ENCODE peak calls at places on chromosome 22, in nine cellular contexts. One of them, this sample, is unnamed.

GRCh38 chr22:26903030-26903856 is 245.9 kb downstream of the MIAT start:
- DNase-seq in HEK293T: no peak
- DNase-seq in NCI-H524: peak
- DNase-seq in left ventricle myocardium superior: no peak
- DNase-seq in choroid plexus epithelial cell: no peak
- DNase-seq in HS-5: no peak
- DNase-seq in posterior vena cava: no peak
- DNase-seq in stimulated activated CD4-positive, alpha-beta T cell treated with anti-CD3 and anti-CD28 coated beads, Interleukin-15, amount 100 ng/mL, for 24 hours: peak
- DNase-seq in AG04450: no peak
- DNase-seq in this sample: no peak

GRCh38 chr22:49780281-49780991 is 47.2 kb downstream of the BRD1 start:
- DNase-seq in NCI-H524: no peak
- DNase-seq in choroid plexus epithelial cell: no peak
- DNase-seq in AG04450: no peak
- DNase-seq in stimulated activated CD4-positive, alpha-beta T cell treated with anti-CD3 and anti-CD28 coated beads, Interleukin-15, amount 100 ng/mL, for 24 hours: no peak
- DNase-seq in left ventricle myocardium superior: peak
- DNase-seq in HEK293T: no peak
- DNase-seq in posterior vena cava: no peak
- DNase-seq in HS-5: no peak
- DNase-seq in this sample: no peak

GRCh38 chr22:25668437-25668836 is 73.6 kb upstream of the MYO18B start:
- DNase-seq in HEK293T: no peak
- DNase-seq in posterior vena cava: no peak
- DNase-seq in left ventricle myocardium superior: no peak
- DNase-seq in stimulated activated CD4-positive, alpha-beta T cell treated with anti-CD3 and anti-CD28 coated beads, Interleukin-15, amount 100 ng/mL, for 24 hours: no peak
- DNase-seq in NCI-H524: no peak
- DNase-seq in HS-5: peak
- DNase-seq in choroid plexus epithelial cell: peak
- DNase-seq in AG04450: no peak
- DNase-seq in this sample: peak

GRCh38 chr22:25407226-25407858 is 157.1 kb upstream of the GRK3 start:
- DNase-seq in AG04450: no peak
- DNase-seq in choroid plexus epithelial cell: no peak
- DNase-seq in left ventricle myocardium superior: no peak
- DNase-seq in HEK293T: no peak
- DNase-seq in NCI-H524: no peak
- DNase-seq in posterior vena cava: peak
- DNase-seq in stimulated activated CD4-positive, alpha-beta T cell treated with anti-CD3 and anti-CD28 coated beads, Interleukin-15, amount 100 ng/mL, for 24 hours: no peak
- DNase-seq in HS-5: no peak
- DNase-seq in this sample: no peak

GRCh38 chr22:40509401-40510134 is 127.0 kb downstream of the MRTFA start:
- DNase-seq in posterior vena cava: no peak
- DNase-seq in HS-5: no peak
- DNase-seq in NCI-H524: no peak
- DNase-seq in HEK293T: no peak
- DNase-seq in left ventricle myocardium superior: peak
- DNase-seq in choroid plexus epithelial cell: peak
- DNase-seq in stimulated activated CD4-positive, alpha-beta T cell treated with anti-CD3 and anti-CD28 coated beads, Interleukin-15, amount 100 ng/mL, for 24 hours: no peak
- DNase-seq in AG04450: peak
- DNase-seq in this sample: peak

GRCh38 chr22:47401592-47401898 is 639.1 kb downstream of the TBC1D22A start:
- DNase-seq in HEK293T: no peak
- DNase-seq in HS-5: no peak
- DNase-seq in NCI-H524: no peak
- DNase-seq in posterior vena cava: no peak
- DNase-seq in left ventricle myocardium superior: no peak
- DNase-seq in stimulated activated CD4-positive, alpha-beta T cell treated with anti-CD3 and anti-CD28 coated beads, Interleukin-15, amount 100 ng/mL, for 24 hours: no peak
- DNase-seq in AG04450: no peak
- DNase-seq in choroid plexus epithelial cell: no peak
- DNase-seq in this sample: no peak

GRCh38 chr22:47397673-47398072 is 635.2 kb downstream of the TBC1D22A start:
- DNase-seq in NCI-H524: no peak
- DNase-seq in AG04450: no peak
- DNase-seq in choroid plexus epithelial cell: no peak
- DNase-seq in posterior vena cava: no peak
- DNase-seq in HEK293T: no peak
- DNase-seq in HS-5: no peak
- DNase-seq in stimulated activated CD4-positive, alpha-beta T cell treated with anti-CD3 and anti-CD28 coated beads, Interleukin-15, amount 100 ng/mL, for 24 hours: no peak
- DNase-seq in left ventricle myocardium superior: no peak
- DNase-seq in this sample: no peak

GRCh38 chr22:30004689-30005088 is 75.6 kb upstream of the HORMAD2 start:
- DNase-seq in left ventricle myocardium superior: no peak
- DNase-seq in AG04450: no peak
- DNase-seq in HEK293T: no peak
- DNase-seq in HS-5: no peak
- DNase-seq in stimulated activated CD4-positive, alpha-beta T cell treated with anti-CD3 and anti-CD28 coated beads, Interleukin-15, amount 100 ng/mL, for 24 hours: no peak
- DNase-seq in NCI-H524: peak
- DNase-seq in choroid plexus epithelial cell: no peak
- DNase-seq in posterior vena cava: no peak
- DNase-seq in this sample: no peak

GRCh38 chr22:25081409-25081824 is 118.2 kb upstream of the CRYBB3 start:
- DNase-seq in NCI-H524: peak
- DNase-seq in HEK293T: peak
- DNase-seq in left ventricle myocardium superior: no peak
- DNase-seq in AG04450: no peak
- DNase-seq in choroid plexus epithelial cell: peak
- DNase-seq in posterior vena cava: no peak
- DNase-seq in HS-5: no peak
- DNase-seq in stimulated activated CD4-positive, alpha-beta T cell treated with anti-CD3 and anti-CD28 coated beads, Interleukin-15, amount 100 ng/mL, for 24 hours: peak
- DNase-seq in this sample: no peak

GRCh38 chr22:45462034-45462655 is 40.5 kb upstream of the FBLN1 start:
- DNase-seq in NCI-H524: peak
- DNase-seq in AG04450: no peak
- DNase-seq in left ventricle myocardium superior: no peak
- DNase-seq in stimulated activated CD4-positive, alpha-beta T cell treated with anti-CD3 and anti-CD28 coated beads, Interleukin-15, amount 100 ng/mL, for 24 hours: no peak
- DNase-seq in HS-5: no peak
- DNase-seq in posterior vena cava: no peak
- DNase-seq in HEK293T: peak
- DNase-seq in choroid plexus epithelial cell: no peak
- DNase-seq in this sample: no peak

GRCh38 chr22:29626497-29627195 is 23.2 kb downstream of the NF2 start:
- DNase-seq in HS-5: peak
- DNase-seq in HEK293T: no peak
- DNase-seq in stimulated activated CD4-positive, alpha-beta T cell treated with anti-CD3 and anti-CD28 coated beads, Interleukin-15, amount 100 ng/mL, for 24 hours: no peak
- DNase-seq in AG04450: peak
- DNase-seq in left ventricle myocardium superior: no peak
- DNase-seq in NCI-H524: no peak
- DNase-seq in choroid plexus epithelial cell: peak
- DNase-seq in posterior vena cava: no peak
- DNase-seq in this sample: peak

GRCh38 chr22:17302616-17303015 is 66.6 kb upstream of the CECR2 start:
- DNase-seq in HEK293T: no peak
- DNase-seq in AG04450: no peak
- DNase-seq in NCI-H524: no peak
- DNase-seq in stimulated activated CD4-positive, alpha-beta T cell treated with anti-CD3 and anti-CD28 coated beads, Interleukin-15, amount 100 ng/mL, for 24 hours: no peak
- DNase-seq in choroid plexus epithelial cell: no peak
- DNase-seq in posterior vena cava: no peak
- DNase-seq in HS-5: no peak
- DNase-seq in left ventricle myocardium superior: no peak
- DNase-seq in this sample: no peak

GRCh38 chr22:25714070-25714469 is 27.9 kb upstream of the MYO18B start:
- DNase-seq in AG04450: no peak
- DNase-seq in posterior vena cava: no peak
- DNase-seq in stimulated activated CD4-positive, alpha-beta T cell treated with anti-CD3 and anti-CD28 coated beads, Interleukin-15, amount 100 ng/mL, for 24 hours: no peak
- DNase-seq in HEK293T: no peak
- DNase-seq in HS-5: no peak
- DNase-seq in left ventricle myocardium superior: no peak
- DNase-seq in NCI-H524: no peak
- DNase-seq in choroid plexus epithelial cell: no peak
- DNase-seq in this sample: no peak

GRCh38 chr22:17770180-17771077 is 3.8 kb downstream of the BID start:
- DNase-seq in HEK293T: no peak
- DNase-seq in HS-5: no peak
- DNase-seq in AG04450: no peak
- DNase-seq in left ventricle myocardium superior: no peak
- DNase-seq in NCI-H524: no peak
- DNase-seq in choroid plexus epithelial cell: no peak
- DNase-seq in stimulated activated CD4-positive, alpha-beta T cell treated with anti-CD3 and anti-CD28 coated beads, Interleukin-15, amount 100 ng/mL, for 24 hours: no peak
- DNase-seq in posterior vena cava: no peak
- DNase-seq in this sample: no peak

GRCh38 chr22:32920032-32920628 is 118.6 kb downstream of the TIMP3 start:
- DNase-seq in HS-5: no peak
- DNase-seq in left ventricle myocardium superior: peak
- DNase-seq in choroid plexus epithelial cell: peak
- DNase-seq in posterior vena cava: no peak
- DNase-seq in AG04450: peak
- DNase-seq in stimulated activated CD4-positive, alpha-beta T cell treated with anti-CD3 and anti-CD28 coated beads, Interleukin-15, amount 100 ng/mL, for 24 hours: no peak
- DNase-seq in HEK293T: no peak
- DNase-seq in NCI-H524: no peak
- DNase-seq in this sample: peak

GRCh38 chr22:22507743-22508273 is 734 bp downstream of the ZNF280B start:
- DNase-seq in posterior vena cava: no peak
- DNase-seq in stimulated activated CD4-positive, alpha-beta T cell treated with anti-CD3 and anti-CD28 coated beads, Interleukin-15, amount 100 ng/mL, for 24 hours: no peak
- DNase-seq in left ventricle myocardium superior: no peak
- DNase-seq in HEK293T: peak
- DNase-seq in HS-5: no peak
- DNase-seq in choroid plexus epithelial cell: no peak
- DNase-seq in AG04450: no peak
- DNase-seq in NCI-H524: peak
- DNase-seq in this sample: no peak

GRCh38 chr22:35400335-35400680 is 368 bp downstream of the MCM5 start:
- DNase-seq in NCI-H524: no peak
- DNase-seq in stimulated activated CD4-positive, alpha-beta T cell treated with anti-CD3 and anti-CD28 coated beads, Interleukin-15, amount 100 ng/mL, for 24 hours: peak
- DNase-seq in HS-5: no peak
- DNase-seq in choroid plexus epithelial cell: no peak
- DNase-seq in AG04450: no peak
- DNase-seq in HEK293T: peak
- DNase-seq in left ventricle myocardium superior: no peak
- DNase-seq in posterior vena cava: peak
- DNase-seq in this sample: no peak

GRCh38 chr22:49734390-49734789 is 93.3 kb downstream of the BRD1 start:
- DNase-seq in HEK293T: no peak
- DNase-seq in choroid plexus epithelial cell: no peak
- DNase-seq in posterior vena cava: no peak
- DNase-seq in AG04450: no peak
- DNase-seq in stimulated activated CD4-positive, alpha-beta T cell treated with anti-CD3 and anti-CD28 coated beads, Interleukin-15, amount 100 ng/mL, for 24 hours: no peak
- DNase-seq in HS-5: no peak
- DNase-seq in left ventricle myocardium superior: no peak
- DNase-seq in NCI-H524: no peak
- DNase-seq in this sample: no peak

GRCh38 chr22:38155703-38156102 is 25.9 kb downstream of the PLA2G6 start:
- DNase-seq in NCI-H524: no peak
- DNase-seq in stimulated activated CD4-positive, alpha-beta T cell treated with anti-CD3 and anti-CD28 coated beads, Interleukin-15, amount 100 ng/mL, for 24 hours: no peak
- DNase-seq in HEK293T: no peak
- DNase-seq in HS-5: no peak
- DNase-seq in posterior vena cava: no peak
- DNase-seq in left ventricle myocardium superior: no peak
- DNase-seq in AG04450: no peak
- DNase-seq in choroid plexus epithelial cell: no peak
- DNase-seq in this sample: no peak

GRCh38 chr22:30806391-30806861 is 111.8 kb downstream of the OSBP2 start:
- DNase-seq in posterior vena cava: no peak
- DNase-seq in stimulated activated CD4-positive, alpha-beta T cell treated with anti-CD3 and anti-CD28 coated beads, Interleukin-15, amount 100 ng/mL, for 24 hours: no peak
- DNase-seq in AG04450: no peak
- DNase-seq in choroid plexus epithelial cell: peak
- DNase-seq in left ventricle myocardium superior: no peak
- DNase-seq in NCI-H524: no peak
- DNase-seq in HEK293T: no peak
- DNase-seq in HS-5: peak
- DNase-seq in this sample: no peak

GRCh38 chr22:36257308-36257707 is 4.4 kb downstream of the APOL1 start:
- DNase-seq in NCI-H524: no peak
- DNase-seq in HEK293T: no peak
- DNase-seq in left ventricle myocardium superior: no peak
- DNase-seq in AG04450: no peak
- DNase-seq in HS-5: no peak
- DNase-seq in posterior vena cava: peak
- DNase-seq in choroid plexus epithelial cell: no peak
- DNase-seq in stimulated activated CD4-positive, alpha-beta T cell treated with anti-CD3 and anti-CD28 coated beads, Interleukin-15, amount 100 ng/mL, for 24 hours: no peak
- DNase-seq in this sample: no peak